ENCODE peak calls at places on chromosome 13, in five cellular contexts. One of them, this sample, is unnamed.

GRCh38 chr13:110304256-110304655 is 2.7 kb downstream of the COL4A1 start:
- DNase-seq in heart right ventricle: no peak
- DNase-seq in hepatocyte: peak
- DNase-seq in BE2C: no peak
- DNase-seq in GM12878: no peak
- DNase-seq in this sample: peak

GRCh38 chr13:54945978-54946377 is 1917.4 kb downstream of the OLFM4 start:
- DNase-seq in BE2C: no peak
- DNase-seq in GM12878: no peak
- DNase-seq in heart right ventricle: no peak
- DNase-seq in hepatocyte: no peak
- DNase-seq in this sample: no peak

GRCh38 chr13:41694902-41695301 is 237.6 kb downstream of the RGCC start:
- DNase-seq in heart right ventricle: peak
- DNase-seq in hepatocyte: peak
- DNase-seq in GM12878: peak
- DNase-seq in BE2C: no peak
- DNase-seq in this sample: peak

GRCh38 chr13:108950333-108951010 is 321.1 kb downstream of the MYO16 start:
- DNase-seq in BE2C: no peak
- DNase-seq in hepatocyte: no peak
- DNase-seq in GM12878: no peak
- DNase-seq in heart right ventricle: no peak
- DNase-seq in this sample: peak

GRCh38 chr13:41019027-41019487 is at the start of gene ELF1:
- DNase-seq in hepatocyte: peak
- DNase-seq in BE2C: no peak
- DNase-seq in GM12878: peak
- DNase-seq in heart right ventricle: no peak
- DNase-seq in this sample: peak

GRCh38 chr13:91482427-91482826 is 84.0 kb downstream of the GPC5 start:
- DNase-seq in hepatocyte: no peak
- DNase-seq in heart right ventricle: no peak
- DNase-seq in BE2C: no peak
- DNase-seq in GM12878: no peak
- DNase-seq in this sample: no peak

GRCh38 chr13:80214521-80214941 is 126.4 kb downstream of the SPRY2 start:
- DNase-seq in BE2C: peak
- DNase-seq in GM12878: no peak
- DNase-seq in hepatocyte: peak
- DNase-seq in heart right ventricle: no peak
- DNase-seq in this sample: no peak

GRCh38 chr13:32284927-32285632 is 30.1 kb downstream of the ZAR1L start:
- DNase-seq in heart right ventricle: no peak
- DNase-seq in GM12878: no peak
- DNase-seq in BE2C: no peak
- DNase-seq in hepatocyte: no peak
- DNase-seq in this sample: peak

GRCh38 chr13:50224534-50224933 is 209.3 kb downstream of the KCNRG start:
- DNase-seq in BE2C: no peak
- DNase-seq in hepatocyte: no peak
- DNase-seq in heart right ventricle: no peak
- DNase-seq in GM12878: no peak
- DNase-seq in this sample: peak

GRCh38 chr13:22270881-22271280 is 600.0 kb downstream of the FGF9 start:
- DNase-seq in BE2C: no peak
- DNase-seq in heart right ventricle: no peak
- DNase-seq in hepatocyte: no peak
- DNase-seq in GM12878: no peak
- DNase-seq in this sample: no peak

GRCh38 chr13:81929988-81930387 is 1589.1 kb upstream of the SPRY2 start:
- DNase-seq in hepatocyte: peak
- DNase-seq in BE2C: no peak
- DNase-seq in heart right ventricle: no peak
- DNase-seq in GM12878: no peak
- DNase-seq in this sample: peak
- TF ChIP-seq CTCF in hepatocyte: peak
- TF ChIP-seq CTCF in BE2C: peak
- TF ChIP-seq CTCF in heart right ventricle: no peak
- TF ChIP-seq CTCF in GM12878: peak
- TF ChIP-seq CTCF in this sample: peak

GRCh38 chr13:112996671-112997091 is 27.7 kb downstream of the MCF2L start:
- DNase-seq in heart right ventricle: no peak
- DNase-seq in BE2C: no peak
- DNase-seq in hepatocyte: no peak
- DNase-seq in GM12878: no peak
- DNase-seq in this sample: no peak

GRCh38 chr13:112999414-113000177 is 30.6 kb downstream of the MCF2L start:
- DNase-seq in heart right ventricle: no peak
- DNase-seq in hepatocyte: no peak
- DNase-seq in BE2C: no peak
- DNase-seq in GM12878: no peak
- DNase-seq in this sample: no peak

GRCh38 chr13:112998506-112999280 is 29.7 kb downstream of the MCF2L start:
- DNase-seq in heart right ventricle: no peak
- DNase-seq in BE2C: no peak
- DNase-seq in hepatocyte: no peak
- DNase-seq in GM12878: no peak
- DNase-seq in this sample: no peak

GRCh38 chr13:112995395-112996091 is 26.5 kb downstream of the MCF2L start:
- DNase-seq in GM12878: no peak
- DNase-seq in heart right ventricle: peak
- DNase-seq in hepatocyte: no peak
- DNase-seq in BE2C: no peak
- DNase-seq in this sample: no peak

GRCh38 chr13:112997188-112998135 is 28.4 kb downstream of the MCF2L start:
- DNase-seq in hepatocyte: no peak
- DNase-seq in heart right ventricle: no peak
- DNase-seq in BE2C: no peak
- DNase-seq in GM12878: no peak
- DNase-seq in this sample: no peak
- H3K4me3 ChIP-seq in hepatocyte: no peak
- H3K4me3 ChIP-seq in heart right ventricle: no peak
- H3K4me3 ChIP-seq in BE2C: no peak
- H3K4me3 ChIP-seq in GM12878: no peak
- H3K4me3 ChIP-seq in this sample: no peak

GRCh38 chr13:97109841-97110492 is 112.2 kb upstream of the MBNL2 start:
- DNase-seq in heart right ventricle: peak
- DNase-seq in GM12878: no peak
- DNase-seq in BE2C: peak
- DNase-seq in hepatocyte: peak
- DNase-seq in this sample: peak
- TF ChIP-seq CTCF in heart right ventricle: peak
- TF ChIP-seq CTCF in GM12878: peak
- TF ChIP-seq CTCF in BE2C: peak
- TF ChIP-seq CTCF in hepatocyte: peak
- TF ChIP-seq CTCF in this sample: peak

GRCh38 chr13:38921081-38921480 is 69.5 kb downstream of the STOML3 start:
- DNase-seq in heart right ventricle: no peak
- DNase-seq in GM12878: no peak
- DNase-seq in BE2C: no peak
- DNase-seq in hepatocyte: no peak
- DNase-seq in this sample: no peak
- H3K4me3 ChIP-seq in heart right ventricle: no peak
- H3K4me3 ChIP-seq in GM12878: no peak
- H3K4me3 ChIP-seq in BE2C: no peak
- H3K4me3 ChIP-seq in hepatocyte: no peak
- H3K4me3 ChIP-seq in this sample: no peak

This sample was measured in fibroblast of pulmonary artery.